ENCODE peak calls at places on chromosomes 11 and 22, in five cellular contexts. L, Y, B, C and O are unnamed samples.

GRCh38 chr11:65621460-65621859 is 5.9 kb downstream of the PCNX3 start:
- DNase-seq in L (no peak), Y (no peak), B (no peak), C (no peak), O (no peak)

GRCh38 chr22:48476599-48476998 is 1351.1 kb downstream of the BRD1 start:
- DNase-seq in L (no peak), Y (no peak), B (no peak), C (peak), O (no peak)

GRCh38 chr11:75557649-75558494 is 4.2 kb upstream of the SERPINH1 start:
- DNase-seq in L (no peak), Y (peak), B (peak), C (peak), O (no peak)

GRCh38 chr22:17412232-17412631 is 43.0 kb downstream of the CECR2 start:
- DNase-seq in L (no peak), Y (no peak), B (no peak), C (peak), O (no peak)

GRCh38 chr22:45127866-45128265 is 35.9 kb upstream of the NUP50 start:
- DNase-seq in L (no peak), Y (no peak), B (no peak), C (no peak), O (no peak)

GRCh38 chr11:131656839-131657211 is 286.4 kb downstream of the NTM start:
- DNase-seq in L (no peak), Y (no peak), B (no peak), C (no peak), O (no peak)

GRCh38 chr11:41377709-41378394 is 81.6 kb downstream of the LRRC4C start:
- DNase-seq in L (no peak), Y (no peak), B (no peak), C (no peak), O (no peak)

GRCh38 chr11:93655581-93656255 is 5.8 kb upstream of the CEP295 start:
- DNase-seq in L (no peak), Y (no peak), B (no peak), C (no peak), O (no peak)

GRCh38 chr22:35307372-35307771 is 7.7 kb downstream of the TOM1 start:
- DNase-seq in L (no peak), Y (no peak), B (peak), C (no peak), O (no peak)

GRCh38 chr22:37657590-37658132 is 862 bp upstream of the PDXP start:
- DNase-seq in L (no peak), Y (no peak), B (no peak), C (no peak), O (no peak)
- H3K27ac ChIP-seq in L (peak), Y (peak), B (no peak), C (peak), O (peak)

DNA sequence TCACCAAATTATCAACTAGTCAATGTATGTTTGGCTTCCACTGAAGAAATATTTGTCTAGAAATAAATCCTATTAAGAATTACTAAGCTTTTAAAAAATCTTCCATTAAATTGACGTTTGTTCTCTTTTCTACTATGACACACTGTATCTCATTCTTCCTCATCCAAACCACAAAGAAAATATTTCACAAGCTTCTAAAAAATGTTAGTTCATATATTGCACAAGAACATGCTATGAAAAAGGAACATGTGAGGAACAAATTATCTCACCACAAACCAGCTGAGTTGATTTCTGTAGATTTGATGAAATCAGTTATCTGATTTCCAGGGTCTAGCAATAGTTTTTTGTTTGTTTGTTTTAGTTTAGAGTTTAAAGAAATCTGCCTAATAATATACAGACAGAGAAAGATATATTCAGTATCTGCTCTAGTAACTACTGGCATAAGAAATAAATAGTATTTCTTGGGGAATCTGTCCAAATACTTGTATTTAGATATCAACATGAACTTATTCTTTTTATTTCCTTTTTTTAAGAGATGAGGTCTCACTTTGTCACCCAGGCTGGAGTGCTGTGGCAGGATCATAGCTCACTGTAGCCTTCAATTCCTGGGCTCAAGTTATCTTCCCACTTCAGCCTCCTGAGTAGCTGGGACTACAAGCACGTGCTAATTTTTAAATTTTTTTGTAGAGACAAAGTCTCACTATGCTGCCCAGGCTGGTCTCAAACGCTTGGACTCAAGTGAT is 161.7 kb downstream of the ATG16L2 start:
- DNase-seq in L (no peak), Y (no peak), B (no peak), C (no peak), O (no peak)
- H3K27ac ChIP-seq in L (no peak), Y (peak), B (no peak), C (peak), O (peak)

DNA sequence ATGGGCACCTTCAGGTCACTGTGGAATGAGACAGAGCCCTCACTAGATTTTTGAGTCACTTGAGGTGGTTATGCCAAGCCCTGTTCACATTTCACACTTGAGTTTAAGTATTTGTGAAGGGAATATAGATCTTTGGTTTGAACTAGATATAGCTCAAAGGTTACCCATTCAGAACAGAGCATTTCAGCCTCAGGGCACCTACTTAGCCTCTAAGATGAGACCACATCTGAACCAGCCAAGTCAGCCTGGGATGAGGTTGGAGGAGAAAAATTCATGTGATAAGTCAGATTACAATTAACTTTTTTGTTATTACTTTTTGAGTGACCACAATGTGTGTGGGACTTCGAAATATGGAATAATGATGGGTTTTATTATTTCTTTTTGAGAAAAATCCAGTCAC is 127.8 kb downstream of the TEAD1 start:
- DNase-seq in L (no peak), Y (no peak), B (no peak), C (no peak), O (no peak)
- H3K27ac ChIP-seq in L (no peak), Y (peak), B (no peak), C (peak), O (no peak)

GRCh38 chr11:46360878-46361277 is 13.6 kb downstream of the DGKZ start:
- DNase-seq in L (no peak), Y (no peak), B (no peak), C (peak), O (no peak)

GRCh38 chr11:46363031-46363407 is 15.8 kb downstream of the DGKZ start:
- DNase-seq in L (no peak), Y (peak), B (peak), C (peak), O (peak)

GRCh38 chr11:46362146-46363030 is 15.1 kb downstream of the DGKZ start:
- DNase-seq in L (no peak), Y (no peak), B (no peak), C (no peak), O (no peak)

GRCh38 chr11:46359936-46360335 is 12.7 kb downstream of the DGKZ start:
- DNase-seq in L (no peak), Y (no peak), B (no peak), C (no peak), O (no peak)

GRCh38 chr11:46361283-46362145 is 14.3 kb downstream of the DGKZ start:
- DNase-seq in L (peak), Y (no peak), B (peak), C (peak), O (peak)
- H3K27ac ChIP-seq in L (peak), Y (peak), B (no peak), C (peak), O (peak)

GRCh38 chr22:20563464-20563906 is 56.1 kb downstream of the MED15 start:
- DNase-seq in L (no peak), Y (no peak), B (no peak), C (no peak), O (no peak)
- H3K27ac ChIP-seq in L (no peak), Y (no peak), B (no peak), C (no peak), O (no peak)

DNA sequence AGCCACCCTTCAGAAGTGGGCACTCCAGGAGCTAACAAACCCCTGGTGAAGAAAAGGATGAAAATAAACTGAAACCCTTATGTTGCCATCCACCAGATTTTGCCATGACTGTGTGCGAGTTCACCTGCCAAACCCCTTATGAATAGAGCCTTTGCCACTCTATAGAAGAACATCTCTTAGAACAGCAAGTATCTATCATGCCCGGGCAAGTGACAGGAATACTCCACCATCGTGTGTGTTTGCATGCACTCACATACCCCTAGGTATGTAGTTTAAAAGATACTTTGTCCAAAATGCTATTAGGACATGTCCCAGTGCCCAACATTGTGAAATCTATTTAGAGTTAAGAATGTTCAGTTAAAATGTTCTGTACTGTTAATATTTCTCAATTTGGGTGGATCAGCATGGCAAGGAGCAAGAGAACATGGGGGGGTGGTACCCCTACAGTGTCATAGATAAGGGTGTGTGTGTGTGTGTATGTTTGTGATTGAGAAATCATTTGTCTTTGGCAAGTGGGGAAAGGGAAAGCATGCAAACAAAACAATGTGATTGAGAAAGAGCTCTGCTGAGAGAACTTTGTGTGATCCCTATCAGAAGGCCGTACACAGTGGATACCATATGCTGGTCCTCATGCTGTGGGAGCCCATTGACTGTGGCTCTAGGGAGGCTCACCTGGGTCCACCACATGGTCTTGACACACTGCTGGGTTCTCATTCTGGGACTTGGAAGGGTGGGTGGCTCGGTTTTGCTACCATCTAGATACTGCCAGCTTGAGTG is 94.9 kb downstream of the ZBTB16 start:
- DNase-seq in L (no peak), Y (peak), B (no peak), C (no peak), O (no peak)
- H3K27ac ChIP-seq in L (no peak), Y (peak), B (peak), C (peak), O (peak)

GRCh38 chr22:28933321-28933720 is 49.9 kb downstream of the ZNRF3 start:
- DNase-seq in L (no peak), Y (no peak), B (no peak), C (no peak), O (no peak)
- H3K27ac ChIP-seq in L (no peak), Y (no peak), B (no peak), C (no peak), O (no peak)

DNA sequence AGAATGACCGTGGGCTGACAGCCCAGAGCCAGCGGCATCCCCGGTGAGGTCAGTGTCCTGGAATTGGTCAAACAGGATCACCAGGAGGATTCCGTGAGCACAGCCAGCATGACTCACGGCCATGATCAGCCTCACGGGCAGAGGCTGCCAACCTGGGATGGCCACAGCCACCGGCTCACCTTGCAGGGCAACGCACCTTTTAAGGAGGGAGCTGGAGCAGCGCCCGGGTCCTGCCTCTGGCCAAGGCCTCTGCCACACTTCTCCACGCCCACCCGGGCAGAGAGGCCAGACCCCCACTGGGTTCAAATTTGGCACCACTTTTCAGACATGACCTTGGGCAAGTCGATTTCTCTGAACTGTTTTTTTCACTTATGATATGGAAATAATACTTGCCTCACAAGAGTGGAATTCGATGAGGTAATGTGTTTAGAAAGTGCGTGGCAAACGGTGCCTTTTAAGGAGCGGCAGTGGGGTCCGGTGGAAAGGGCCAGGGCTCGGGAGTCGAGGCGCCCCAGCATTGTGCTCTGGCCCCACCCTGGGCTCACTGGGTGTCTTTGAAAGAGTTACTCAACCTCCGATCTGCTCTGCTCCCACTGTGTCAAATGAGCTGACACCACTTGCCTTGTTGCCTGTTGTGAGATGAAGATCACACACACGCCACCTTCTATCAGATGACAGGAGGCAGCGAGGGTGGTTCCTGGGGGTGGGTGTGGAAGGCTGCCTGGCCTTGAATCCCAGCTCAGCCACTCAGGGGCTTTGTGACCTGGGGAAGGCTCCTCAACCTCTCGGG is 16.0 kb downstream of the TXN2 start:
- DNase-seq in L (no peak), Y (no peak), B (peak), C (peak), O (peak)
- H3K27ac ChIP-seq in L (no peak), Y (peak), B (peak), C (peak), O (peak)

GRCh38 chr11:100638648-100639047 is 48.4 kb upstream of the ARHGAP42 start:
- DNase-seq in L (no peak), Y (no peak), B (no peak), C (no peak), O (no peak)
- H3K27ac ChIP-seq in L (no peak), Y (peak), B (no peak), C (peak), O (no peak)